ENCODE peak calls at places on chromosome 2, in ten cellular contexts. V, G, Y, F, A, U, W, T, K and P are unnamed samples.

GRCh38 chr2:207939342-207940108 is 85.8 kb downstream of the PLEKHM3 start:
- DNase-seq in G (no peak), V (no peak), U (no peak), A (no peak), Y (no peak), F (no peak), T (no peak), K (no peak), W (no peak), P (no peak)

GRCh38 chr2:128310094-128310716 is 8.5 kb downstream of the HS6ST1 start:
- DNase-seq in G (no peak), T (peak), V (no peak), A (no peak), U (no peak), W (peak), F (no peak), K (peak), Y (no peak), P (no peak)

GRCh38 chr2:48781366-48781765 is 25.8 kb upstream of the LHCGR start:
- DNase-seq in W (no peak), V (no peak), G (no peak), T (no peak), A (no peak), F (no peak), K (no peak), Y (no peak), U (no peak), P (no peak)

GRCh38 chr2:231900486-231900942 is 25.7 kb downstream of the NPPC start:
- DNase-seq in Y (peak), A (peak), T (peak), U (peak), F (peak), V (peak), G (peak), K (peak), W (peak), P (peak)

GRCh38 chr2:178484245-178485041 is 4.2 kb downstream of the PLEKHA3 start:
- DNase-seq in T (no peak), V (no peak), Y (no peak), W (no peak), K (no peak), G (no peak), A (no peak), F (peak), U (no peak), P (peak)

GRCh38 chr2:207502799-207503198 is 27.0 kb upstream of the CREB1 start:
- DNase-seq in Y (no peak), A (no peak), G (no peak), T (no peak), V (no peak), U (no peak), W (no peak), F (no peak), K (no peak), P (no peak)

GRCh38 chr2:135701442-135701841 is 40.2 kb upstream of the UBXN4 start:
- DNase-seq in T (no peak), W (no peak), F (no peak), A (no peak), U (no peak), Y (no peak), G (no peak), V (no peak), K (no peak), P (peak)

GRCh38 chr2:182594286-182594685 is 121.8 kb upstream of the DNAJC10 start:
- DNase-seq in A (no peak), U (no peak), V (no peak), T (no peak), F (no peak), Y (no peak), K (no peak), G (no peak), W (no peak), P (no peak)

GRCh38 chr2:181411105-181411849 is 45.9 kb upstream of the ITGA4 start:
- DNase-seq in U (no peak), K (peak), G (peak), A (no peak), W (no peak), F (no peak), Y (no peak), T (no peak), V (no peak), P (no peak)

GRCh38 chr2:236689981-236690380 is 120.4 kb downstream of the ACKR3 start:
- DNase-seq in Y (no peak), U (no peak), W (no peak), G (no peak), T (no peak), A (no peak), F (no peak), V (no peak), K (no peak), P (no peak)